ENCODE peak calls at places on chromosomes 6 and 20, in five cellular contexts. One of them, this sample, is unnamed. For H3K4me1, the result is how much of the 10 kb centered on the place peaks cover.

GRCh38 chr6:117538615-117539014 is 56.1 kb downstream of the DCBLD1 start:
- DNase-seq in mesenchymal stem cell: no peak
- DNase-seq in heart right ventricle: no peak
- DNase-seq in HCT116: no peak
- DNase-seq in CD8-positive, alpha-beta memory T cell: no peak
- DNase-seq in this sample: no peak

GRCh38 chr6:44456070-44456965 is 68.8 kb downstream of the CDC5L start:
- DNase-seq in mesenchymal stem cell: peak
- DNase-seq in heart right ventricle: peak
- DNase-seq in HCT116: peak
- DNase-seq in CD8-positive, alpha-beta memory T cell: no peak
- DNase-seq in this sample: peak

GRCh38 chr20:638579-638978 is 14.4 kb downstream of the SRXN1 start:
- DNase-seq in mesenchymal stem cell: no peak
- DNase-seq in heart right ventricle: no peak
- DNase-seq in HCT116: no peak
- DNase-seq in CD8-positive, alpha-beta memory T cell: no peak
- DNase-seq in this sample: no peak

GRCh38 chr6:15905488-15906392 is 223.1 kb upstream of the MYLIP start:
- DNase-seq in mesenchymal stem cell: peak
- DNase-seq in heart right ventricle: no peak
- DNase-seq in HCT116: no peak
- DNase-seq in CD8-positive, alpha-beta memory T cell: no peak
- DNase-seq in this sample: no peak

GRCh38 chr6:83221302-83221701 is 28.1 kb downstream of the RWDD2A start:
- DNase-seq in mesenchymal stem cell: peak
- DNase-seq in heart right ventricle: no peak
- DNase-seq in HCT116: no peak
- DNase-seq in CD8-positive, alpha-beta memory T cell: no peak
- DNase-seq in this sample: no peak

GRCh38 chr20:1440024-1440423 is 26.6 kb downstream of the NSFL1C start:
- DNase-seq in mesenchymal stem cell: no peak
- DNase-seq in heart right ventricle: no peak
- DNase-seq in HCT116: peak
- DNase-seq in CD8-positive, alpha-beta memory T cell: no peak
- DNase-seq in this sample: peak

GRCh38 chr6:162178266-162178665 is 549.3 kb downstream of the PRKN start:
- DNase-seq in mesenchymal stem cell: no peak
- DNase-seq in heart right ventricle: no peak
- DNase-seq in HCT116: no peak
- DNase-seq in CD8-positive, alpha-beta memory T cell: no peak
- DNase-seq in this sample: no peak

GRCh38 chr20:59105581-59105980 is 58.0 kb upstream of the ZNF831 start:
- DNase-seq in mesenchymal stem cell: no peak
- DNase-seq in heart right ventricle: no peak
- DNase-seq in HCT116: no peak
- DNase-seq in CD8-positive, alpha-beta memory T cell: no peak
- DNase-seq in this sample: no peak

GRCh38 chr6:146847426-146847825 is 248.7 kb downstream of the ADGB start:
- DNase-seq in mesenchymal stem cell: peak
- DNase-seq in heart right ventricle: no peak
- DNase-seq in HCT116: no peak
- DNase-seq in CD8-positive, alpha-beta memory T cell: no peak
- DNase-seq in this sample: no peak

GRCh38 chr6:21949211-21949801 is 347.5 kb downstream of the PRL start:
- DNase-seq in mesenchymal stem cell: peak
- DNase-seq in heart right ventricle: no peak
- DNase-seq in HCT116: no peak
- DNase-seq in CD8-positive, alpha-beta memory T cell: no peak
- DNase-seq in this sample: no peak

GRCh38 chr6:127458817-127459216 is 372 bp downstream of the KIAA0408 start:
- DNase-seq in mesenchymal stem cell: peak
- DNase-seq in heart right ventricle: no peak
- DNase-seq in HCT116: no peak
- DNase-seq in CD8-positive, alpha-beta memory T cell: no peak
- DNase-seq in this sample: no peak

GRCh38 chr6:160487116-160487515 is 138.9 kb downstream of the SLC22A3 start:
- DNase-seq in mesenchymal stem cell: no peak
- DNase-seq in heart right ventricle: no peak
- DNase-seq in HCT116: no peak
- DNase-seq in CD8-positive, alpha-beta memory T cell: no peak
- DNase-seq in this sample: no peak

GRCh38 chr6:116446399-116446798 is 14.8 kb upstream of the CALHM6 start:
- DNase-seq in mesenchymal stem cell: peak
- DNase-seq in heart right ventricle: no peak
- DNase-seq in HCT116: no peak
- DNase-seq in CD8-positive, alpha-beta memory T cell: no peak
- DNase-seq in this sample: peak

GRCh38 chr6:153090241-153090930 is 40.7 kb downstream of the RGS17 start:
- DNase-seq in mesenchymal stem cell: peak
- DNase-seq in heart right ventricle: no peak
- DNase-seq in HCT116: peak
- DNase-seq in CD8-positive, alpha-beta memory T cell: no peak
- DNase-seq in this sample: peak

GRCh38 chr6:166275714-166276166 is 32.5 kb downstream of the PRR18 start:
- DNase-seq in mesenchymal stem cell: peak
- DNase-seq in heart right ventricle: peak
- DNase-seq in HCT116: no peak
- DNase-seq in CD8-positive, alpha-beta memory T cell: peak
- DNase-seq in this sample: no peak

GRCh38 chr20:1802385-1803215 is 92.6 kb upstream of the SIRPA start:
- DNase-seq in mesenchymal stem cell: peak
- DNase-seq in heart right ventricle: peak
- DNase-seq in HCT116: no peak
- DNase-seq in CD8-positive, alpha-beta memory T cell: no peak
- DNase-seq in this sample: no peak

GRCh38 chr6:56663344-56663743 is 20.7 kb upstream of the DST start:
- DNase-seq in mesenchymal stem cell: no peak
- DNase-seq in heart right ventricle: no peak
- DNase-seq in HCT116: no peak
- DNase-seq in CD8-positive, alpha-beta memory T cell: no peak
- DNase-seq in this sample: peak

GRCh38 chr6:99879431-99879830 is 114.6 kb downstream of the MCHR2 start:
- DNase-seq in mesenchymal stem cell: no peak
- DNase-seq in heart right ventricle: no peak
- DNase-seq in HCT116: no peak
- DNase-seq in CD8-positive, alpha-beta memory T cell: no peak
- DNase-seq in this sample: no peak

GRCh38 chr6:3403244-3404154 is 53.4 kb downstream of the SLC22A23 start:
- DNase-seq in mesenchymal stem cell: peak
- DNase-seq in heart right ventricle: no peak
- DNase-seq in HCT116: no peak
- DNase-seq in CD8-positive, alpha-beta memory T cell: no peak
- DNase-seq in this sample: peak

GRCh38 chr6:97978855-97979271 is 695.8 kb upstream of the MMS22L start:
- DNase-seq in mesenchymal stem cell: no peak
- DNase-seq in heart right ventricle: no peak
- DNase-seq in HCT116: peak
- DNase-seq in CD8-positive, alpha-beta memory T cell: no peak
- DNase-seq in this sample: no peak

GRCh38 chr6:34671801-34672656 is 24.5 kb downstream of the ILRUN start:
- DNase-seq in mesenchymal stem cell: peak
- DNase-seq in heart right ventricle: no peak
- DNase-seq in HCT116: no peak
- DNase-seq in CD8-positive, alpha-beta memory T cell: peak
- DNase-seq in this sample: no peak

GRCh38 chr6:135624402-135625297 is 127.1 kb upstream of the AHI1 start:
- DNase-seq in mesenchymal stem cell: peak
- DNase-seq in heart right ventricle: no peak
- DNase-seq in HCT116: no peak
- DNase-seq in CD8-positive, alpha-beta memory T cell: no peak
- DNase-seq in this sample: no peak

GRCh38 chr6:118712955-118713354 is 61.6 kb upstream of the CEP85L start:
- DNase-seq in mesenchymal stem cell: no peak
- DNase-seq in heart right ventricle: no peak
- DNase-seq in HCT116: no peak
- DNase-seq in CD8-positive, alpha-beta memory T cell: no peak
- DNase-seq in this sample: peak

DNA sequence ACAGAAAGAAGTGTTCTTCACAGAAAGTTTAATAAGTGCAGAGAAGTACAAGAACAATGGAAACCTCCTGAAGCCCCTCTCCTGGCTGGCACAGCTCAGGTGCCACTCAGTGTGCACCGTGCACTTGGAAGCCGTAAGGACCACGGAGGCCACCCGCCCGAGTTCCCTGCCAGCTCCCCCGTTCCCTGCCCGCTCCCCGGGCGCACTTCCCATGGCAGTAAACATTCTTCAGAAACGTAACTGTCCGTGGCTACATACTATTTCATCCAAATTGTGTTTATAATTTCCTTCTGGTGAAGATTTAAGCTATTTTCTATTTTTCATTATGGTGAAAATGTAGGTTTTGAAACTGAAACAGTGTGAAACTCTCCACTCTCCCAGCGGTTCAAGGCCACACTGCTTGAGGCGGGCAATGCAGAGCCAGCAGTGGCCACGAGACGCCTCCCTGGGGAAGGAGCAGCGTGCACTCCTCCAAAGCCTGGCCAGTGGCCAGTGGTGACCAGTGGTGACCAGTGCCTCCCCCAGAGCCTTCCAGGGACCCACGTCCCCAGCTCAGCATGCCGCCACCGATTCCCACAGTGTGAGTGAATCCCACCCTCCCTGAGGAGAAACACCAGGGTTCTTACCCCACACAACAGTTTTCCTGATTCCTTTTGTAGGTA is 46.4 kb downstream of the TAF4 start:
- DNase-seq in mesenchymal stem cell: no peak
- DNase-seq in heart right ventricle: no peak
- DNase-seq in HCT116: no peak
- DNase-seq in CD8-positive, alpha-beta memory T cell: no peak
- DNase-seq in this sample: no peak
- H3K4me1 ChIP-seq in mesenchymal stem cell: under half
- H3K4me1 ChIP-seq in heart right ventricle: under half
- H3K4me1 ChIP-seq in HCT116: under half
- H3K4me1 ChIP-seq in CD8-positive, alpha-beta memory T cell: under half
- H3K4me1 ChIP-seq in this sample: under half

GRCh38 chr20:34389206-34389953 is 26.3 kb downstream of the ITCH start:
- DNase-seq in mesenchymal stem cell: no peak
- DNase-seq in heart right ventricle: no peak
- DNase-seq in HCT116: no peak
- DNase-seq in CD8-positive, alpha-beta memory T cell: no peak
- DNase-seq in this sample: no peak
- H3K4me1 ChIP-seq in mesenchymal stem cell: under half
- H3K4me1 ChIP-seq in heart right ventricle: half or more
- H3K4me1 ChIP-seq in HCT116: half or more
- H3K4me1 ChIP-seq in CD8-positive, alpha-beta memory T cell: under half
- H3K4me1 ChIP-seq in this sample: under half

DNA sequence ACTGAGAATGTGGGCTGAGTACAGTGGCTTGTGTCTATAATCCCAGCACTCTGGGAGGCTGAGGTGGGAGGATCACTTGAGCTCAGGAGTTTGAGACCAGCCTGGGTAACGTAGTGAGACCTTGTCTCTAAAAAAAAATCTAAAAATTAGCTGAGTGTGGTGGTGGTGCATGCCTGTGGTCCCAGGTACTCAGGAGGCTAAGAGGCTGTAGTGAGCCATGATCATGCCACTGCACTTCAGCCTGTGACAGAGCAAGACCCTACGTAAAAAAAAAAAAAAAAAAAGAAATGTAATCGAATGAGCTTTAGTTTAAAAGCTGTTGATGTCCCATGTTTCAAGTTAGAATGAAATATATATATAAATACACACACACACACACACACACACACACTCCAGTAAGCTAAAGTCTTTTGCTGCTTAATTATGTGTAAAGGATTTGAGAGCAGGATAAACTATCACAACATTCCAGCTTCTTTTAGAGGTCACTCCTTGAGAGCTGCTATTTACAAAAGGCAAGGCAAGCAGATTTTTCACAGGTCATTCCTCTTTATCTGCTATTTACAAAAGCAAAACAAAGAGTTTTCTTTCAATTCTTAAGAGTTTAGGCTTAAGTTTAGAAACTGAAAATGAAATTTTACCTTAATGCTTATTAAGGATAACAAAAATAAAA is 4.7 kb upstream of the MICAL1 start:
- DNase-seq in mesenchymal stem cell: peak
- DNase-seq in heart right ventricle: no peak
- DNase-seq in HCT116: no peak
- DNase-seq in CD8-positive, alpha-beta memory T cell: no peak
- DNase-seq in this sample: no peak
- H3K4me1 ChIP-seq in mesenchymal stem cell: under half
- H3K4me1 ChIP-seq in heart right ventricle: under half
- H3K4me1 ChIP-seq in HCT116: under half
- H3K4me1 ChIP-seq in CD8-positive, alpha-beta memory T cell: under half
- H3K4me1 ChIP-seq in this sample: under half

DNA sequence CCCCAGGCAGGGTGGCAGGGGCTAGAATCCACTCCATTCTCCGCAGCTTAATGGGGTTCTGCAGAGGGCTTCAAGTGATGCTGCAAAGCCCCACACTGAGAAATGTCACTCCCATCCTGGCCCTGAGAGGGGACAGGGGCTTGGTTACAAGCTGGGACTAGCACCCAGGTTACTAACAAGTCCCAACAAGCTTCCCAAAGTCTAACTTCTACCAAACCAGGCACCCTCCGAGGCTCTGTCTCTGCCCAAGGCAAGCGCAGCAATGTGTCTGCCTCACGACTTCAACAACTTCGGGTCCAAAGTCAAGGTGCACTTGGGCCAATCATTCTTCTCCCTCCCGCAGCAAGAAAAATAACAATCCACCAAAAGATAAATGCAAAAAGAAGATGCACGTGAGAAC is 45.6 kb downstream of the NFATC2 start:
- DNase-seq in mesenchymal stem cell: no peak
- DNase-seq in heart right ventricle: no peak
- DNase-seq in HCT116: no peak
- DNase-seq in CD8-positive, alpha-beta memory T cell: no peak
- DNase-seq in this sample: no peak
- H3K4me1 ChIP-seq in mesenchymal stem cell: under half
- H3K4me1 ChIP-seq in heart right ventricle: half or more
- H3K4me1 ChIP-seq in HCT116: under half
- H3K4me1 ChIP-seq in CD8-positive, alpha-beta memory T cell: half or more
- H3K4me1 ChIP-seq in this sample: under half

GRCh38 chr6:147903931-147904330 is 395.4 kb downstream of the SAMD5 start:
- DNase-seq in mesenchymal stem cell: no peak
- DNase-seq in heart right ventricle: no peak
- DNase-seq in HCT116: no peak
- DNase-seq in CD8-positive, alpha-beta memory T cell: no peak
- DNase-seq in this sample: no peak

GRCh38 chr6:147903321-147903720 is 394.8 kb downstream of the SAMD5 start:
- DNase-seq in mesenchymal stem cell: no peak
- DNase-seq in heart right ventricle: no peak
- DNase-seq in HCT116: no peak
- DNase-seq in CD8-positive, alpha-beta memory T cell: no peak
- DNase-seq in this sample: no peak

GRCh38 chr6:147905721-147906120 is 397.2 kb downstream of the SAMD5 start:
- DNase-seq in mesenchymal stem cell: no peak
- DNase-seq in heart right ventricle: no peak
- DNase-seq in HCT116: no peak
- DNase-seq in CD8-positive, alpha-beta memory T cell: no peak
- DNase-seq in this sample: no peak

GRCh38 chr6:147906361-147906760 is 397.9 kb downstream of the SAMD5 start:
- DNase-seq in mesenchymal stem cell: peak
- DNase-seq in heart right ventricle: no peak
- DNase-seq in HCT116: no peak
- DNase-seq in CD8-positive, alpha-beta memory T cell: no peak
- DNase-seq in this sample: no peak

GRCh38 chr6:147904416-147904815 is 395.9 kb downstream of the SAMD5 start:
- DNase-seq in mesenchymal stem cell: no peak
- DNase-seq in heart right ventricle: no peak
- DNase-seq in HCT116: no peak
- DNase-seq in CD8-positive, alpha-beta memory T cell: no peak
- DNase-seq in this sample: no peak
- H3K4me1 ChIP-seq in mesenchymal stem cell: under half
- H3K4me1 ChIP-seq in heart right ventricle: under half
- H3K4me1 ChIP-seq in HCT116: under half
- H3K4me1 ChIP-seq in CD8-positive, alpha-beta memory T cell: under half
- H3K4me1 ChIP-seq in this sample: under half

GRCh38 chr6:156852858-156853216 is 75.7 kb downstream of the ARID1B start:
- DNase-seq in mesenchymal stem cell: no peak
- DNase-seq in heart right ventricle: no peak
- DNase-seq in HCT116: no peak
- DNase-seq in CD8-positive, alpha-beta memory T cell: no peak
- DNase-seq in this sample: no peak
- H3K4me1 ChIP-seq in mesenchymal stem cell: under half
- H3K4me1 ChIP-seq in heart right ventricle: half or more
- H3K4me1 ChIP-seq in HCT116: under half
- H3K4me1 ChIP-seq in CD8-positive, alpha-beta memory T cell: half or more
- H3K4me1 ChIP-seq in this sample: under half

This sample was measured in foreskin keratinocyte.